ENCODE peak calls at places on chromosomes 5 and 9, in ten cellular contexts. U is CD4-positive, alpha-beta T cell; D is DMS53; C is activated effector memory CD4-positive, alpha-beta T cell treated with Interleukin-2 at 50 U/mL for 16 hours; H is COR-L47; N is T-cell; E is stimulated activated CD4-positive, alpha-beta T cell treated with anti-CD3 and anti-CD28 coated beads, Interleukin-12 subunit alpha, Interleukin-12 subunit beta, amount 100 ng/mL, for 24 hours; G is heart left ventricle; P is putamen; X is hypothalamus. Z is an unnamed sample.

GRCh38 chr5:143930561-143930960 is 118.6 kb downstream of the HMHB1 start:
- DNase-seq in U (no peak), D (no peak), C (no peak), H (no peak), N (no peak), E (no peak), G (no peak), P (no peak), X (no peak), Z (no peak)

GRCh38 chr5:40738502-40738901 is 17.3 kb downstream of the TTC33 start:
- DNase-seq in U (no peak), D (no peak), C (no peak), H (no peak), N (no peak), E (no peak), G (no peak), P (no peak), X (no peak), Z (no peak)

GRCh38 chr5:77639624-77640023 is 1.1 kb upstream of the OTP start:
- DNase-seq in U (no peak), D (peak; percentile 28), C (no peak), H (no peak), N (no peak), E (no peak), G (no peak), P (no peak), X (no peak), Z (no peak)

GRCh38 chr9:16414451-16414850 is 456.0 kb downstream of the BNC2 start:
- DNase-seq in U (no peak), D (peak; percentile 67), C (no peak), H (no peak), N (no peak), E (no peak), G (no peak), P (no peak), X (no peak), Z (no peak)

GRCh38 chr5:122649080-122649479 is 125.8 kb upstream of the SNX2 start:
- DNase-seq in U (no peak), D (no peak), C (no peak), H (no peak), N (no peak), E (no peak), G (no peak), P (no peak), X (no peak), Z (no peak)

GRCh38 chr9:81717747-81718077 is 28.4 kb upstream of the TLE1 start:
- DNase-seq in U (no peak), D (peak; percentile 7), C (no peak), H (no peak), N (no peak), E (no peak), G (no peak), P (no peak), X (no peak), Z (no peak)

GRCh38 chr9:20872340-20872977 is 159.0 kb downstream of the HACD4 start:
- DNase-seq in U (no peak), D (no peak), C (no peak), H (no peak), N (no peak), E (no peak), G (no peak), P (no peak), X (no peak), Z (no peak)

GRCh38 chr5:136192015-136192525 is 892 bp downstream of the SMIM32 start:
- DNase-seq in U (no peak), D (no peak), C (no peak), H (no peak), N (no peak), E (no peak), G (no peak), P (no peak), X (no peak), Z (peak; percentile 64)

GRCh38 chr9:88243736-88244135 is 105.5 kb upstream of the SPATA31C2 start:
- DNase-seq in U (no peak), D (no peak), C (no peak), H (no peak), N (no peak), E (no peak), G (no peak), P (no peak), X (no peak), Z (no peak)

GRCh38 chr9:135088979-135089847 is 1.7 kb downstream of the OLFM1 start:
- DNase-seq in U (no peak), D (no peak), C (no peak), H (no peak), N (no peak), E (no peak), G (peak; percentile 54), P (no peak), X (no peak), Z (no peak)

GRCh38 chr9:95107976-95108375 is 209.5 kb downstream of the FANCC start:
- DNase-seq in U (no peak), D (no peak), C (no peak), H (no peak), N (no peak), E (no peak), G (no peak), P (peak; percentile 49), X (no peak), Z (peak; percentile 62)

GRCh38 chr9:135707449-135708138 is 5.6 kb downstream of the KCNT1 start:
- DNase-seq in U (no peak), D (no peak), C (no peak), H (no peak), N (no peak), E (no peak), G (no peak), P (no peak), X (no peak), Z (no peak)

GRCh38 chr9:109512170-109512756 is 14.2 kb upstream of the PTPN3 start:
- DNase-seq in U (no peak), D (no peak), C (no peak), H (no peak), N (no peak), E (no peak), G (no peak), P (no peak), X (no peak), Z (no peak)

GRCh38 chr9:70641631-70642030 is 227.2 kb upstream of the KLF9 start:
- DNase-seq in U (no peak), D (no peak), C (no peak), H (peak; percentile 75), N (no peak), E (no peak), G (no peak), P (no peak), X (no peak), Z (no peak)